ENCODE peak calls at places on chromosomes 1 and 21, in four cellular contexts. N, D, Y and J are unnamed samples.

GRCh38 chr21:45972716-45973474 is 8.7 kb upstream of the COL6A1 start:
- DNase-seq in D (no peak), N (peak; percentile 58), Y (peak; percentile 92), J (no peak)

GRCh38 chr21:44525431-44526095 is 14.4 kb downstream of the KRTAP10-1 start:
- DNase-seq in Y (no peak), N (no peak), D (peak; percentile 27), J (no peak)

GRCh38 chr1:3440711-3441389 is 13.6 kb upstream of the ARHGEF16 start:
- DNase-seq in D (no peak), Y (no peak), N (no peak), J (no peak)

GRCh38 chr1:231594123-231594522 is 32.5 kb upstream of the DISC1 start:
- DNase-seq in Y (no peak), N (no peak), D (no peak), J (no peak)

GRCh38 chr1:42680045-42680444 is 2.2 kb upstream of the YBX1 start:
- DNase-seq in D (no peak), N (no peak), Y (no peak), J (no peak)

GRCh38 chr1:180854001-180854400 is 58.7 kb upstream of the KIAA1614 start:
- DNase-seq in N (peak; percentile 14), Y (no peak), D (no peak), J (no peak)

GRCh38 chr1:228459091-228459993 is 27.8 kb upstream of the RNF187 start:
- DNase-seq in Y (peak; percentile 85), D (peak; percentile 86), N (peak; percentile 89), J (peak; percentile 74)

GRCh38 chr1:88813474-88813873 is 77.9 kb downstream of the GTF2B start:
- DNase-seq in D (no peak), N (no peak), Y (no peak), J (no peak)

GRCh38 chr1:66502084-66502483 is 31.9 kb upstream of the SGIP1 start:
- DNase-seq in Y (no peak), D (no peak), N (no peak), J (peak; percentile 18)

GRCh38 chr1:98422821-98423220 is 238.7 kb upstream of the SNX7 start:
- DNase-seq in D (no peak), N (peak; percentile 5), Y (no peak), J (no peak)

GRCh38 chr1:66182551-66183178 is 351.3 kb upstream of the SGIP1 start:
- DNase-seq in N (no peak), D (no peak), Y (peak; percentile 81), J (peak; percentile 76)

GRCh38 chr1:228004331-228004871 is 2.4 kb upstream of the WNT3A start:
- DNase-seq in Y (no peak), N (peak; percentile 67), D (peak; percentile 78), J (no peak)

GRCh38 chr1:18537386-18538306 is 56.9 kb downstream of the KLHDC7A start:
- DNase-seq in D (peak; percentile 18), N (no peak), Y (no peak), J (no peak)

GRCh38 chr1:92992066-92992465 is 30.8 kb upstream of the DIPK1A start:
- DNase-seq in Y (peak; percentile 6), N (no peak), D (no peak), J (no peak)

GRCh38 chr1:234262007-234262753 is 111.1 kb upstream of the COA6 start:
- DNase-seq in Y (no peak), D (no peak), N (peak; percentile 83), J (no peak)

GRCh38 chr1:215076312-215076711 is 6.2 kb upstream of the KCNK2 start:
- DNase-seq in Y (peak; percentile 62), N (peak; percentile 84), D (peak; percentile 66), J (peak; percentile 61)

GRCh38 chr1:237287876-237288517 is 246.0 kb downstream of the RYR2 start:
- DNase-seq in N (peak; percentile 38), D (peak; percentile 51), Y (no peak), J (no peak)

GRCh38 chr1:48654606-48655210 is 122.0 kb downstream of the BEND5 start:
- DNase-seq in N (no peak), Y (no peak), D (no peak), J (peak; percentile 7)

GRCh38 chr1:165068716-165069115 is 287.8 kb downstream of the LMX1A start:
- DNase-seq in N (no peak), Y (no peak), D (no peak), J (no peak)

GRCh38 chr1:187244623-187245022 is 415.9 kb downstream of the PLA2G4A start:
- DNase-seq in N (peak; percentile 7), D (no peak), Y (no peak), J (peak; percentile 4)

GRCh38 chr1:32666866-32667566 is 16.0 kb downstream of the RBBP4 start:
- DNase-seq in Y (no peak), N (peak; percentile 21), D (no peak), J (no peak)

GRCh38 chr1:40780678-40781613 is 2.6 kb upstream of the KCNQ4 start:
- DNase-seq in D (no peak), N (no peak), Y (peak; percentile 32), J (no peak)

GRCh38 chr1:40736085-40736531 is 44.6 kb downstream of the NFYC start:
- DNase-seq in Y (peak; percentile 82), N (peak; percentile 57), D (no peak), J (peak; percentile 50)

GRCh38 chr1:73106931-73107330 is 824.6 kb upstream of the NEGR1 start:
- DNase-seq in D (no peak), Y (no peak), N (no peak), J (no peak)

GRCh38 chr1:27550510-27551169 is 53.3 kb downstream of the AHDC1 start:
- DNase-seq in D (no peak), Y (no peak), N (no peak), J (no peak)

GRCh38 chr1:27548136-27548853 is 55.6 kb downstream of the AHDC1 start:
- DNase-seq in Y (no peak), N (no peak), D (no peak), J (no peak)

GRCh38 chr1:27549807-27550408 is 54.0 kb downstream of the AHDC1 start:
- DNase-seq in D (no peak), N (no peak), Y (no peak), J (no peak)

GRCh38 chr1:27547220-27548116 is 56.5 kb downstream of the AHDC1 start:
- DNase-seq in D (no peak), Y (no peak), N (peak; percentile 31), J (no peak)

GRCh38 chr1:27548858-27549719 is 54.9 kb downstream of the AHDC1 start:
- DNase-seq in Y (no peak), D (no peak), N (no peak), J (no peak)
- H3K79me1 ChIP-seq in Y (no peaks in the 10 kb centered on the region), D (no peaks in the 10 kb centered on the region), N (no peaks in the 10 kb centered on the region), J (peaks cover 5% of the 10 kb centered on the region)

GRCh38 chr1:10181154-10181553 is 29.2 kb upstream of the KIF1B start:
- DNase-seq in N (no peak), Y (no peak), D (no peak), J (no peak)
- H3K9ac ChIP-seq in N (no peak overlapping the region), Y (no peak overlapping the region), D (no peak overlapping the region), J (no peak overlapping the region)

DNA sequence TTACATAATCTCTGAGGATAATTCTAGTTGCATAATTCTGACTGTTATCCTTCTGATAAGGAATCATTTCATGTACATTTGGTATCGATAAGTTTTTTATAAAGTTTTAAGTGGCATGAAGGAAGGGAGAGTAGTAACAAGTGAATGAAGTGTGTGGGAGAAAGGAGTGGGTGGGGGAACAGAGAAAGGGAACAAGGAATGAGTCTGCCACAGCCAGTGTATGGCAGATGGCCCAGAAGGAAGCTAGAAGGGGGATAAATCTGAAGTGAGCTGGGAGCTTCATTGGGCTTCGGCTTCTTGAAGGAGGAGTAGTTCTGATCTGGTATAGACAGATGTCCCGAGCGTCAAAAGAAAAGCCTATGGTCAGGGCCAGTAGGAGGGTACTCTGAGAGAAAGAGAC is 18.6 kb downstream of the ZBTB40 start:
- DNase-seq in D (no peak), Y (no peak), N (no peak), J (no peak)
- H3K79me1 ChIP-seq in D (peaks cover 2% of the 10 kb centered on the region), Y (peaks cover 19% of the 10 kb centered on the region), N (peaks cover 6% of the 10 kb centered on the region), J (no peaks in the 10 kb centered on the region)

GRCh38 chr1:201563406-201563780 is 24.5 kb downstream of the NAV1 start:
- DNase-seq in Y (no peak), D (no peak), N (no peak), J (no peak)
- H3K9ac ChIP-seq in Y (no peak overlapping the region), D (no peak overlapping the region), N (no peak overlapping the region), J (no peak overlapping the region)

GRCh38 chr1:161171696-161172095 is 5.5 kb downstream of the PPOX start:
- DNase-seq in N (no peak), D (no peak), Y (no peak), J (no peak)
- H3K79me1 ChIP-seq in N (peaks cover 6% of the 10 kb centered on the region), D (no peaks in the 10 kb centered on the region), Y (peaks cover 15% of the 10 kb centered on the region), J (no peaks in the 10 kb centered on the region)

GRCh38 chr1:95657248-95657647 is 423.2 kb downstream of the RWDD3 start:
- DNase-seq in D (no peak), Y (no peak), N (no peak), J (no peak)
- H3K9ac ChIP-seq in D (no peak overlapping the region), Y (no peak overlapping the region), N (no peak overlapping the region), J (no peak overlapping the region)

DNA sequence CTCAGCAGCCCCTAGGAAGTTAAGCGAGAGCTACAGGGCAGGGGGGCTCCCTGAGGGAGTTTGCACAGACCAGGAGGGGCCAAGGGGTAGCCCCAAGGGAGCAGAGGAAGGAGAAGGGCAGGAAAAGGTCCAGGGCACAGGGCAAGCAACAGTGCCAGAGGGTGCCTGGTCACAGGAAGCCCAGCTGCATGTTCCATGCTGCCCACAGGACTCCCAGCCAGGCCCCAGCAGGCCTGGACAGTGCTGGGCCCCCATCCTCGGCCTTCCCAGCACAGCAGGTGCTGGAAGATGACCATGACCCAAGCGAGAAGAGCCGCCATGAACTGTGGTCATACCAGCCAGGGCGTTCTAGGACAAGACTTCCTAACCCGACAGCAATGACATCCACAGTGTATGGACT is 11.0 kb downstream of the KLHL21 start:
- DNase-seq in Y (no peak), N (no peak), D (no peak), J (no peak)
- H3K79me1 ChIP-seq in Y (peaks cover 8% of the 10 kb centered on the region), N (peaks cover 2% of the 10 kb centered on the region), D (no peaks in the 10 kb centered on the region), J (no peaks in the 10 kb centered on the region)